ENCODE peak calls at places on chromosomes 7 and 10, in four cellular contexts. F is adipocyte, T is neuronal stem cell, Y is H9. L is an unnamed sample.

GRCh38 chr7:99109108-99110051 is 34.5 kb downstream of the SMURF1 start:
- DNase-seq in F (peak; percentile 46), Y (no peak), T (no peak), L (no peak)

GRCh38 chr7:44288811-44289340 is 36.5 kb downstream of the CAMK2B start:
- DNase-seq in F (no peak), T (no peak), Y (peak; percentile 28), L (no peak)

GRCh38 chr7:107463139-107464078 is 6.4 kb upstream of the GPR22 start:
- DNase-seq in T (peak; percentile 31), F (peak; percentile 81), Y (peak; percentile 56), L (peak; percentile 34)

GRCh38 chr10:77293785-77294184 is 343.8 kb downstream of the KCNMA1 start:
- DNase-seq in Y (no peak), T (no peak), F (peak; percentile 19), L (no peak)

GRCh38 chr10:120999868-121000267 is 148.7 kb downstream of the WDR11 start:
- DNase-seq in T (no peak), F (no peak), Y (no peak), L (no peak)

GRCh38 chr7:159104188-159105030 is 40.3 kb downstream of the VIPR2 start:
- DNase-seq in T (no peak), Y (no peak), F (no peak), L (no peak)

GRCh38 chr7:134512271-134512670 is 15.1 kb upstream of the AKR1B10 start:
- DNase-seq in Y (no peak), F (no peak), T (no peak), L (no peak)

GRCh38 chr10:5070648-5071410 is 23.4 kb upstream of the AKR1C3 start:
- DNase-seq in F (peak; percentile 29), T (no peak), Y (no peak), L (no peak)

GRCh38 chr7:127943541-127944521 is 87.4 kb downstream of the LRRC4 start:
- DNase-seq in Y (no peak), F (no peak), T (no peak), L (no peak)

GRCh38 chr10:124354411-124355382 is 64.0 kb downstream of the OAT start:
- DNase-seq in F (peak; percentile 91), T (peak; percentile 15), Y (peak; percentile 26), L (peak; percentile 52)

GRCh38 chr10:30358206-30358605 is 9.1 kb upstream of the MTPAP start:
- DNase-seq in T (no peak), F (no peak), Y (no peak), L (no peak)

GRCh38 chr7:22591271-22591670 is 91.3 kb upstream of the STEAP1B start:
- DNase-seq in Y (no peak), F (no peak), T (no peak), L (no peak)

GRCh38 chr7:43692582-43693373 is 36.5 kb downstream of the COA1 start:
- DNase-seq in T (no peak), F (no peak), Y (no peak), L (no peak)

GRCh38 chr7:127809285-127809702 is 157.3 kb downstream of the SND1 start:
- DNase-seq in F (peak; percentile 61), T (no peak), Y (no peak), L (no peak)

GRCh38 chr7:117068511-117069155 is 115.3 kb downstream of the ST7 start:
- DNase-seq in Y (no peak), T (no peak), F (no peak), L (no peak)

GRCh38 chr10:132372516-132373095 is 24.4 kb upstream of the PWWP2B start:
- DNase-seq in T (no peak), Y (no peak), F (no peak), L (no peak)

GRCh38 chr10:124318811-124319210 is 99.9 kb downstream of the OAT start:
- DNase-seq in T (no peak), Y (no peak), F (no peak), L (no peak)

GRCh38 chr7:36438211-36438610 is 48.5 kb downstream of the ANLN start:
- DNase-seq in Y (no peak), T (no peak), F (no peak), L (no peak)

GRCh38 chr7:33816106-33816505 is 89.2 kb upstream of the BMPER start:
- DNase-seq in Y (no peak), T (no peak), F (no peak), L (no peak)

GRCh38 chr7:16357921-16358320 is 63.4 kb downstream of the CRPPA start:
- DNase-seq in Y (no peak), T (no peak), F (no peak), L (peak; percentile 29)

GRCh38 chr10:71975087-71975890 is 11.1 kb downstream of the CHST3 start:
- DNase-seq in F (peak; percentile 46), Y (no peak), T (no peak), L (peak; percentile 66)

GRCh38 chr7:1698951-1699350 is 28.9 kb downstream of the ELFN1 start:
- DNase-seq in F (no peak), Y (no peak), T (no peak), L (no peak)

GRCh38 chr7:143240323-143241168 is 18.7 kb downstream of the TAS2R40 start:
- DNase-seq in T (peak; percentile 63), Y (peak; percentile 64), F (peak; percentile 93), L (peak; percentile 78)

GRCh38 chr7:143247372-143247771 is 15.9 kb upstream of the GSTK1 start:
- DNase-seq in T (no peak), Y (no peak), F (no peak), L (no peak)

GRCh38 chr7:143245123-143245522 is 18.1 kb upstream of the GSTK1 start:
- DNase-seq in T (no peak), F (peak; percentile 45), Y (no peak), L (no peak)

GRCh38 chr7:143243011-143243410 is 20.2 kb upstream of the GSTK1 start:
- DNase-seq in Y (no peak), T (no peak), F (no peak), L (no peak)

DNA sequence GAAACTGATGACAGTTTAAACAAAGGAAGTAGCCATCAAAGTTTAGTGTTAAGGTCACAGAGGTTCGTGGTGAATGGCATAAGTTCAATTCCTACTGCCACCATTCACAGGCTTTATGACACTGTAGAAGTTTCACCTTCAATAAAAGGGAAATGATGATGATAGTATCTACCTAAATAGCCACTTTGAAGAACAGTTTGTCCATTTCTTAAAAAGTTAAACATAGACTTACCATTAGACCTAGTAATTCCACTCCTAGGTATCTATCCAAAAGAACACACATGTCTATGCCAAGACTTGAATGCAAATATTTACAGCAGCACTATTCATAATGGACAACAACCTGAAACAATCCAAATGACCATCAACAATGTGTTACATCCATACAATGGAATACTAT is 18.9 kb upstream of the GSTK1 start:
- DNase-seq in F (no peak), T (no peak), Y (no peak), L (no peak)
- H3K9ac ChIP-seq in F (no peak overlapping the region), T (no peak overlapping the region), Y (no peak overlapping the region), L (no peak overlapping the region)

GRCh38 chr10:110398419-110399162 is 93.9 kb upstream of the SMNDC1 start:
- DNase-seq in F (peak; percentile 96), T (no peak), Y (no peak), L (peak; percentile 90)
- H3K9ac ChIP-seq in F (peak overlapping the region; percentile 74), T (no peak overlapping the region), Y (no peak overlapping the region), L (no peak overlapping the region)

GRCh38 chr10:11167233-11167979 is 149.7 kb downstream of the CELF2 start:
- DNase-seq in F (no peak), Y (no peak), T (no peak), L (no peak)
- H3K9ac ChIP-seq in F (no peak overlapping the region), Y (no peak overlapping the region), T (no peak overlapping the region), L (no peak overlapping the region)

DNA sequence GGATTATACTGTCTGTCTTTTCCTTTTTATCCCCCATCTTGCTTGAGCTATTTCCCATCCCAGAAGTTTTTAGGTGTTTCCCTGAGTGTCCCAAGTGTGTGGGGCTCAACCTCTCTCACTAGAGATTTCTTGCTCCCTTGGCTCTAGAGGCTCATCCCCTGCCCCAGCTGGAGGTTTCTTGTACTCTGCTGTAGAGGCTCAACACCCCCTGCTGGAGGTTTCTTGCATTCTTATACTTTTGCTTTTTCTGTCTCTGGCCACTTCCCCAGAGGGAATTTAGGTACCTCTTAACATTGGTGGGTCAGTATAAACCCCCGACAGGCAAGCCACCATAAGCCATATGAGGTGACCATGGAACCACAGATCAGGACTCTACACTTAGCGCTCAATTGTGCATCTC is 114.2 kb upstream of the FAM3C start:
- DNase-seq in Y (peak; percentile 75), T (no peak), F (no peak), L (no peak)
- H3K9ac ChIP-seq in Y (no peak overlapping the region), T (no peak overlapping the region), F (no peak overlapping the region), L (no peak overlapping the region)

DNA sequence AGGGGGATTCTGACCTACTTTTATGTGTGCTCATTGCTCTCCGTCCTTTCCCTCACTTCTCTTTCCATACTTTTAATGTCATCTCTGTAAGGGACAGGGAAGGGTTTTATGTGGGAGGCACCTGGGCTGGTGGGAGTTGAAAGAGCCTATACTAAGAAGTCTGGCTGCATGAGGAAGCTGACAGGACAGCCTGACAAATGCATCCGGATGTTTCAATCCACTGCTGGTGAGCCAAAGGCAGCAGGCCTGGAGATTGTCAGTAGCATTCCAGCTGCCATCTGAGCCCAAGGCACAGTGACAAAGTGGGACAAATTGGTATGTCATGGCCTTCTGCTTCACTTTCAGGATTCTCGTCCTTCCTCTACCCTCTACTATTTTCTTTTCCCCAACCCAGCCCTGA is 218.4 kb downstream of the STK31 start:
- DNase-seq in Y (no peak), T (no peak), F (no peak), L (no peak)
- H3K9ac ChIP-seq in Y (no peak overlapping the region), T (no peak overlapping the region), F (no peak overlapping the region), L (no peak overlapping the region)

GRCh38 chr10:44977287-44978212 is 1.1 kb downstream of the DEPP1 start:
- DNase-seq in Y (no peak), F (no peak), T (no peak), L (no peak)
- H3K9ac ChIP-seq in Y (no peak overlapping the region), F (peak overlapping the region; percentile 89), T (no peak overlapping the region), L (peak overlapping the region; percentile 70)

DNA sequence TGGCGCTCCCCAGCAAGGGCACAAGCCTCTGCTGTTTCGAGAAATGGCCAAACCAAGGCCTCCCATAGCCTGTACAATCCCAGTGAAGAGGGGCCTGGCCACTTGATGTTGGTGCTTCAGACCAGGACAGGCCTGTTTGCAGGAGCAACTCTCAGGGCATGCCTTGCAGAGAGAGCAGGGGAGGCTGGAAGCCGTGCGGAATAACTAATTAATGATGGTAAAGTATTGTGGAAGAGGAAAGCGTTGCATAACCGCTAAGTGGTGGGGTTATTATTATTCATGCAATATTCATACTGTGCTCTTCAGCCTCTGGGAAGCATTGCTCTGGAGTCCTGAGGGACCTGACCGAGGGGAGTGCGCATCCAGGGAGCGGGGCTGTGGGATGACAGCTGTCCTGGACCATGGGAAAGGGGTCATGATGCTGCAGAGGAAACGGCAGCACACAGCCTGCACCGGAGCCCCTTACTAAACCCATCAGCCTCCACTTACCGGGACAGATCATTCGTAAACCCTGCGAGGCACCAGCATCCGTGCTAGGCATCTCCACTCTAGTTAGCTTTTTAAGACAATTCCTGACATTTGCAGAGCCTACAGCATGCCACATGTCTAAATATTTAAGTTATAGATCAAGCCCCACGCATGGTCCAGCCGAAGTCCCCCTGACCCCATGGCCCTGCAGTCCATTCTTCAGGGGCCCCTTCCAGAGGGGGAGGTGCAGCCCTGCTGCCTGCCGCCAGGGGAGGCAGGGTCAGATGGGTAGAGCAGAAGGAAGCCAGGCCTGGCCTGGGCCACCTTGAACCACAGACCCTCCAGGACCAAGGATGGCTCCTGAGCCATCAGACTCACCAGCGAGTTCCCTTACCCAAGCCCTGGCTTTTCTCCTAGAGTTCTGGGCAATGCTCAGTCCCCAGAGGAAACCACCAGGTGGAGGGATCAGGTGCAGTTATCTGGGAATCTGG is 11.6 kb downstream of the TMEM273 start:
- DNase-seq in T (no peak), Y (no peak), F (no peak), L (peak; percentile 15)
- H3K9ac ChIP-seq in T (no peak overlapping the region), Y (no peak overlapping the region), F (no peak overlapping the region), L (no peak overlapping the region)

L was measured in colonic mucosa.